ENCODE peak calls at places on chromosome X, in five cellular contexts. Q is MCF 10A; C is CD4-positive, alpha-beta T cell; S is uterus; M is GM10248. K is an unnamed sample.

GRCh38 chrX:21479695-21480280 is 105.6 kb downstream of the CNKSR2 start:
- DNase-seq in Q (peak), C (no peak), S (no peak), M (peak), K (no peak)

GRCh38 chrX:34300871-34301270 is 168.8 kb upstream of the FAM47A start:
- DNase-seq in Q (peak), C (no peak), S (peak), M (peak), K (peak)

GRCh38 chrX:1455948-1456280 is 3.2 kb upstream of the ASMTL start:
- DNase-seq in Q (no peak), C (no peak), S (no peak), M (no peak), K (no peak)

GRCh38 chrX:151852294-151852693 is 60.4 kb upstream of the MAGEA4 start:
- DNase-seq in Q (no peak), C (no peak), S (no peak), M (no peak), K (no peak)

GRCh38 chrX:38036471-38036870 is 30.1 kb downstream of the SYTL5 start:
- DNase-seq in Q (no peak), C (no peak), S (no peak), M (no peak), K (no peak)

GRCh38 chrX:130212371-130212770 is 40.6 kb downstream of the RAB33A start:
- DNase-seq in Q (no peak), C (no peak), S (no peak), M (peak), K (no peak)

GRCh38 chrX:153599192-153600031 is 473 bp upstream of the CCNQ start:
- DNase-seq in Q (peak), C (peak), S (peak), M (peak), K (peak)

GRCh38 chrX:24672701-24673190 is 21.0 kb upstream of the POLA1 start:
- DNase-seq in Q (no peak), C (no peak), S (no peak), M (no peak), K (peak)

GRCh38 chrX:69429339-69430014 is 74.6 kb upstream of the NALF2 start:
- DNase-seq in Q (no peak), C (no peak), S (no peak), M (no peak), K (no peak)

GRCh38 chrX:40207626-40208025 is 109.9 kb upstream of the BCOR start:
- DNase-seq in Q (peak), C (no peak), S (no peak), M (no peak), K (no peak)

GRCh38 chrX:71652405-71652804 is 14.9 kb upstream of the LOC101059915 start:
- DNase-seq in Q (peak), C (peak), S (peak), M (no peak), K (no peak)

GRCh38 chrX:48677456-48678030 is 6.1 kb upstream of the WAS start:
- DNase-seq in Q (no peak), C (no peak), S (no peak), M (no peak), K (no peak)

DNA sequence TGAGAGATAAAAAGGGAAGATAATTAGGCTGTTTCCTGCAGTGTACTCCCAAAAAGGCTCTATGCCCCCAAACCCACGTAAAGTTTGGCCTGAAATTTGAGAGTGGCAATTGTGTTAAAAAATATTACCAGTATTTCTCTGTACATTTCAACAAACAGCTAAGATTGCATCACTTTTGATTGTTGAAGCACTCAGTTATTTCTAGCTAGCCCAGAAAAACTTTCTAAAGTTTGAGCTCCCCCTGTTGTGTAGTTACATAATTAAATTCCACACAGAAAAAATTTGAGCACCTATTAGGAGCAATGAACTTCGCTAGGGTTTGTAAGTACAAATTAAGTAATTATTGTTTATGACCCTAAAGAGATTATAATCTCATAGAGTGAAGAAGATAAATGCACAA is 109.4 kb downstream of the DLG3 start:
- DNase-seq in Q (peak), C (no peak), S (no peak), M (no peak), K (no peak)
- TF ChIP-seq CTCF in Q (no peak), C (no peak), S (peak), M (no peak), K (peak)

GRCh38 chrX:18410038-18410437 is 15.4 kb upstream of the CDKL5 start:
- DNase-seq in Q (peak), C (no peak), S (no peak), M (no peak), K (no peak)
- TF ChIP-seq CTCF in Q (peak), C (no peak), S (no peak), M (peak), K (peak)

GRCh38 chrX:9182041-9182440 is 148.1 kb upstream of the FAM9B start:
- DNase-seq in Q (no peak), C (no peak), S (no peak), M (no peak), K (no peak)

GRCh38 chrX:9183481-9183880 is 149.6 kb upstream of the FAM9B start:
- DNase-seq in Q (no peak), C (no peak), S (no peak), M (no peak), K (no peak)

GRCh38 chrX:9184231-9184630 is 150.3 kb upstream of the FAM9B start:
- DNase-seq in Q (peak), C (no peak), S (no peak), M (no peak), K (no peak)

GRCh38 chrX:9180623-9181022 is 146.7 kb upstream of the FAM9B start:
- DNase-seq in Q (no peak), C (no peak), S (no peak), M (no peak), K (no peak)
- TF ChIP-seq CTCF in Q (no peak), C (no peak), S (no peak), M (no peak), K (no peak)

DNA sequence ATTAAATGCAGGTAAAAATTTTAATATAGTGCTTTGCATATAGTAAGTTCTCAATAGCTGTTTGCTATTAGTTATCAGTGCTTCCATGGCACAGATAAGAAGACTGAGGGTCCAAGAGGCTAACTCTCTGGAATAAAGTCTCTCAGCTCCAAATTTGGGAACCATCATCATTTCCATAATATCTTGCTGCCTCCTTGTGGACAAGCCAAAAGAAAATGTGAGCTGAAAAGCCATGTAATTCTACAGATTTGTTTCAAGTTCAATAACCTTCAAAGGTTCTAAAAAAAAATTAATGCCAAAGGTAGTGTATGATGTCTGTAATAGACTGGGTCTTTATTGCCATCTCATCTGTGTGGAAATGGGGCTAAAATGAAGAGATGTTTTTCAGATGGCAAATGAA is 136.9 kb upstream of the VCX start:
- DNase-seq in Q (peak), C (no peak), S (no peak), M (no peak), K (no peak)
- TF ChIP-seq CTCF in Q (peak), C (no peak), S (no peak), M (no peak), K (peak)

GRCh38 chrX:11427082-11428033 is 134.1 kb downstream of the AMELX start:
- DNase-seq in Q (no peak), C (no peak), S (peak), M (peak), K (peak)
- TF ChIP-seq CTCF in Q (no peak), C (no peak), S (peak), M (peak), K (peak)

K was measured in progenitor cell of endocrine pancreas.